ENCODE peak calls at places on chromosomes 13 and 19, in five cellular contexts. I, L, V, U and J are unnamed samples.

GRCh38 chr19:28862238-28862637 is 350.7 kb downstream of the UQCRFS1 start:
- DNase-seq in I (no peak), L (no peak), V (no peak), U (no peak), J (no peak)

GRCh38 chr13:71789952-71790351 is 77.1 kb downstream of the DACH1 start:
- DNase-seq in I (no peak), L (no peak), V (no peak), U (no peak), J (no peak)

GRCh38 chr19:47695533-47696262 is 17.5 kb upstream of the EHD2 start:
- DNase-seq in I (no peak), L (no peak), V (no peak), U (no peak), J (no peak)

GRCh38 chr19:38657633-38658222 is 10.3 kb downstream of the ACTN4 start:
- DNase-seq in I (peak; percentile 95), L (peak; percentile 70), V (no peak), U (no peak), J (no peak)

GRCh38 chr13:49528161-49528560 is 32.4 kb downstream of the PHF11 start:
- DNase-seq in I (no peak), L (no peak), V (no peak), U (no peak), J (no peak)

GRCh38 chr19:58387338-58388174 is 487 bp downstream of the RPS5 start:
- DNase-seq in I (no peak), L (no peak), V (no peak), U (no peak), J (no peak)

GRCh38 chr13:106919638-106920037 is 351.7 kb upstream of the ARGLU1 start:
- DNase-seq in I (peak; percentile 19), L (peak; percentile 8), V (no peak), U (peak; percentile 34), J (peak; percentile 78)

GRCh38 chr19:16035601-16036297 is 40.5 kb upstream of the TPM4 start:
- DNase-seq in I (no peak), L (no peak), V (no peak), U (no peak), J (no peak)

GRCh38 chr13:110874508-110874960 is 40.3 kb downstream of the ANKRD10 start:
- DNase-seq in I (peak; percentile 37), L (peak; percentile 52), V (peak; percentile 22), U (peak; percentile 77), J (peak; percentile 88)

GRCh38 chr13:30762643-30763042 is 27.3 kb downstream of the ALOX5AP start:
- DNase-seq in I (no peak), L (peak; percentile 66), V (no peak), U (no peak), J (no peak)

GRCh38 chr19:6402834-6403608 is 10.1 kb upstream of the GTF2F1 start:
- DNase-seq in I (peak; percentile 66), L (peak; percentile 77), V (no peak), U (peak; percentile 53), J (no peak)

GRCh38 chr19:7926021-7926726 is at the start of gene CTXN1:
- DNase-seq in I (no peak), L (peak; percentile 58), V (no peak), U (peak; percentile 78), J (no peak)

GRCh38 chr19:15265849-15266248 is 33.6 kb upstream of the EPHX3 start:
- DNase-seq in I (peak; percentile 92), L (peak; percentile 90), V (no peak), U (no peak), J (peak; percentile 98)

GRCh38 chr13:48431431-48431830 is 18.5 kb upstream of the LPAR6 start:
- DNase-seq in I (peak; percentile 74), L (no peak), V (no peak), U (no peak), J (no peak)

GRCh38 chr19:16575861-16576689 is 3.9 kb upstream of the SLC35E1 start:
- DNase-seq in I (no peak), L (no peak), V (no peak), U (no peak), J (no peak)

GRCh38 chr19:56707821-56708220 is 36.3 kb upstream of the ZNF835 start:
- DNase-seq in I (no peak), L (no peak), V (no peak), U (no peak), J (no peak)

GRCh38 chr19:49436381-49437017 is 4.8 kb downstream of the SLC17A7 start:
- DNase-seq in I (no peak), L (no peak), V (no peak), U (no peak), J (no peak)

GRCh38 chr13:98495627-98496238 is 81.2 kb downstream of the STK24 start:
- DNase-seq in I (no peak), L (peak; percentile 47), V (no peak), U (no peak), J (no peak)

GRCh38 chr13:25310891-25311290 is 9.5 kb downstream of the NUP58 start:
- DNase-seq in I (no peak), L (no peak), V (no peak), U (no peak), J (no peak)

GRCh38 chr19:12695997-12696365 is 450 bp downstream of the FBXW9 start:
- DNase-seq in I (no peak), L (no peak), V (no peak), U (no peak), J (no peak)

GRCh38 chr19:50046649-50047503 is 21.1 kb downstream of the ZNF473 start:
- DNase-seq in I (no peak), L (no peak), V (no peak), U (peak; percentile 38), J (no peak)

GRCh38 chr13:46165485-46166220 is 16.3 kb downstream of the LCP1 start:
- DNase-seq in I (peak; percentile 46), L (no peak), V (no peak), U (no peak), J (no peak)

GRCh38 chr13:24274452-24274971 is 34.9 kb upstream of the C1QTNF9 start:
- DNase-seq in I (no peak), L (no peak), V (no peak), U (no peak), J (peak; percentile 68)

GRCh38 chr13:21901772-21902708 is 231.2 kb downstream of the FGF9 start:
- DNase-seq in I (no peak), L (no peak), V (no peak), U (no peak), J (no peak)

GRCh38 chr13:66353664-66354063 is 876.5 kb downstream of the PCDH9 start:
- DNase-seq in I (peak; percentile 25), L (peak; percentile 28), V (no peak), U (no peak), J (no peak)

GRCh38 chr13:42048625-42049453 is at the start of gene DGKH:
- DNase-seq in I (peak; percentile 65), L (peak; percentile 85), V (peak; percentile 57), U (peak; percentile 66), J (peak; percentile 91)

GRCh38 chr13:114015608-114016295 is 41.9 kb upstream of the C13orf46 start:
- DNase-seq in I (no peak), L (peak; percentile 61), V (no peak), U (no peak), J (no peak)

GRCh38 chr13:104253063-104253680 is 1187.0 kb upstream of the SLC10A2 start:
- DNase-seq in I (peak; percentile 3), L (no peak), V (no peak), U (no peak), J (no peak)

GRCh38 chr13:91347996-91348905 is 764 bp downstream of the MIR17HG start:
- DNase-seq in I (peak; percentile 26), L (peak; percentile 40), V (peak; percentile 18), U (peak; percentile 30), J (peak; percentile 73)

GRCh38 chr13:48400090-48400694 is 12.7 kb downstream of the LPAR6 start:
- DNase-seq in I (no peak), L (peak; percentile 24), V (no peak), U (no peak), J (no peak)

GRCh38 chr19:45305421-45305820 is 17.3 kb downstream of the CKM start:
- DNase-seq in I (peak; percentile 32), L (peak; percentile 62), V (no peak), U (no peak), J (no peak)

GRCh38 chr13:75360170-75360569 is 121.8 kb downstream of the TBC1D4 start:
- DNase-seq in I (no peak), L (no peak), V (no peak), U (no peak), J (no peak)

GRCh38 chr19:39265321-39265916 is 2.8 kb upstream of the IFNL2 start:
- DNase-seq in I (no peak), L (no peak), V (no peak), U (no peak), J (no peak)

GRCh38 chr13:73991384-73991783 is 142.8 kb downstream of the KLF12 start:
- DNase-seq in I (no peak), L (no peak), V (no peak), U (no peak), J (no peak)

GRCh38 chr13:42283574-42283973 is 11.6 kb downstream of the AKAP11 start:
- DNase-seq in I (no peak), L (no peak), V (no peak), U (no peak), J (no peak)

GRCh38 chr19:56147307-56147706 is 6.2 kb downstream of the ZNF444 start:
- DNase-seq in I (no peak), L (no peak), V (no peak), U (no peak), J (no peak)

GRCh38 chr19:42989851-42990250 is 36.4 kb downstream of the PSG11 start:
- DNase-seq in I (peak; percentile 14), L (no peak), V (no peak), U (no peak), J (no peak)

GRCh38 chr13:109529964-109530363 is 256.4 kb downstream of the IRS2 start:
- DNase-seq in I (no peak), L (no peak), V (no peak), U (no peak), J (no peak)

GRCh38 chr19:30799854-30800755 is 427.9 kb downstream of the ZNF536 start:
- DNase-seq in I (no peak), L (no peak), V (no peak), U (peak; percentile 59), J (no peak)

GRCh38 chr19:17420267-17420924 is 549 bp downstream of the MVB12A start:
- DNase-seq in I (no peak), L (no peak), V (no peak), U (peak; percentile 22), J (no peak)